ENCODE peak calls at places on chromosomes 1 and 21, in ten cellular contexts. I is kidney, K is IMR-90, D is adipocyte, P is PC-9, B is suprapubic skin, C is esophagus squamous epithelium, W is HAP-1, V is pancreas, M is left ventricle myocardium inferior. Y is an unnamed sample. For H3K9me3, the result is how much of the 10 kb centered on the place peaks cover.

GRCh38 chr1:173149887-173150286 is 57.2 kb downstream of the TNFSF4 start:
- DNase-seq in M (no peak), I (no peak), P (no peak), D (peak), B (no peak), V (no peak), W (no peak), K (peak), C (no peak), Y (no peak)

GRCh38 chr1:235295902-235296350 is 32.1 kb downstream of the ARID4B start:
- DNase-seq in V (no peak), K (peak), P (peak), I (no peak), M (no peak), C (no peak), B (no peak), D (peak), W (no peak), Y (no peak)

GRCh38 chr1:3465091-3465934 is 10.8 kb downstream of the ARHGEF16 start:
- DNase-seq in I (peak), W (no peak), P (no peak), C (no peak), D (no peak), K (no peak), V (peak), B (no peak), M (peak), Y (peak)

GRCh38 chr1:22275626-22276395 is 132.9 kb upstream of the WNT4 start:
- DNase-seq in V (peak), P (peak), I (peak), K (peak), B (no peak), C (no peak), D (peak), M (no peak), W (peak), Y (no peak)

GRCh38 chr1:46527474-46528296 is 23.8 kb downstream of the KNCN start:
- DNase-seq in I (no peak), M (peak), D (peak), V (peak), C (peak), K (peak), W (peak), P (peak), B (peak), Y (no peak)

GRCh38 chr1:8663915-8664331 is 153.5 kb downstream of the RERE start:
- DNase-seq in B (no peak), W (no peak), K (peak), M (no peak), I (no peak), V (no peak), C (no peak), P (no peak), D (no peak), Y (no peak)

GRCh38 chr1:166488327-166488726 is 321.5 kb upstream of the FAM78B start:
- DNase-seq in C (no peak), P (no peak), B (no peak), D (no peak), W (no peak), I (no peak), V (no peak), K (no peak), M (no peak), Y (no peak)

GRCh38 chr1:8464987-8465386 is 147.1 kb downstream of the SLC45A1 start:
- DNase-seq in B (no peak), C (no peak), K (peak), P (no peak), D (no peak), M (no peak), V (no peak), I (no peak), W (no peak), Y (no peak)

GRCh38 chr1:234565132-234565531 is 44.8 kb downstream of the IRF2BP2 start:
- DNase-seq in I (no peak), B (no peak), V (no peak), C (no peak), M (no peak), W (no peak), K (no peak), D (no peak), P (no peak), Y (no peak)

GRCh38 chr1:40989066-40989465 is 9.6 kb downstream of the CTPS1 start:
- DNase-seq in D (no peak), C (no peak), W (no peak), K (no peak), V (no peak), P (no peak), M (no peak), B (no peak), I (no peak), Y (no peak)

GRCh38 chr21:43600642-43601397 is 58.5 kb downstream of the HSF2BP start:
- DNase-seq in I (no peak), K (peak), V (no peak), P (peak), D (peak), C (no peak), M (no peak), B (no peak), W (no peak), Y (no peak)

DNA sequence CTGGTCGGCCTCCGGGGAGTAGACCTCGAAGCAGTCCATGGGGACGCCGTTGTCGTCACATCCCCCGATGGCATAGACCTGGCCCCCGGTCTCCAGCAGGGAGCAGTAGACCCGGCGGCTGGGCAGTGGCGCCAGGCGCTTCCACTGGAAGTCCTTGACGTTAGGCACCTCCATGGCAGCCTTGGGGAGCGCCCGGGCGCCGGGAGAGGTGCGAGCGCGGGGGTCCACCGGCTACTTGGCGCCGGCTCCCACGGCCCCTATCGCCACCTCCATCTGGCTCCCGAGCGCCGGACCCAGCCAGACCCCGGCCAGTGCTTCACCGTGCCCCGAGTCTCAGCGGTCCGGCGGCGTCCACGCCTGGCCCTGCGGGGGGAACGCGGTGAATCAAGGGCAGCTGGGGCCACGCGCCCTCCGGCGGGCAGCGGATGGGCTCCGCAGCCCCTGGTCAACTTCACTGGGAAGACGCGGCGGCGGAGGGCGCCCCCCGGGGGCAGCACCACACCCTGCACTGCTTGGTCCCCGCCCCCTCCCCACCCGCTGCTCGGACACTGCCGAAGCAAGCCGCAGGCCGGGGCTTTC is 13.2 kb downstream of the KLHDC8A start:
- DNase-seq in I (peak), K (no peak), W (peak), M (no peak), B (no peak), P (no peak), C (no peak), D (no peak), V (no peak), Y (no peak)
- H3K4me3 ChIP-seq in I (no peak), K (no peak), W (peak), M (peak), B (peak), P (no peak), C (peak), D (no peak), V (peak), Y (peak)

GRCh38 chr21:21624674-21625073 is 626.5 kb downstream of the NCAM2 start:
- DNase-seq in P (no peak), M (no peak), D (peak), C (no peak), W (no peak), V (no peak), I (no peak), B (no peak), K (peak), Y (no peak)

GRCh38 chr21:21622460-21623234 is 624.4 kb downstream of the NCAM2 start:
- DNase-seq in D (no peak), W (no peak), C (no peak), M (no peak), K (no peak), B (no peak), I (no peak), V (no peak), P (no peak), Y (no peak)
- H3K9me3 ChIP-seq in D (under half), W (under half), C (under half), M (under half), K (under half), B (under half), I (under half), V (under half), P (under half), Y (under half)

GRCh38 chr1:155124503-155125463 is 2.9 kb upstream of the EFNA1 start:
- DNase-seq in D (no peak), K (peak), M (no peak), B (no peak), P (peak), V (no peak), C (no peak), I (peak), W (no peak), Y (peak)

GRCh38 chr1:155126494-155127104 is 1.1 kb upstream of the EFNA1 start:
- DNase-seq in I (peak), K (peak), W (peak), V (peak), B (no peak), M (peak), P (peak), D (peak), C (no peak), Y (peak)

GRCh38 chr1:155127105-155127671 is 488 bp upstream of the EFNA1 start:
- DNase-seq in P (peak), V (peak), B (peak), C (no peak), W (peak), D (peak), M (peak), I (peak), K (peak), Y (peak)

GRCh38 chr1:155125946-155126493 is 1.7 kb upstream of the EFNA1 start:
- DNase-seq in V (peak), P (no peak), D (peak), K (no peak), M (peak), B (peak), C (no peak), W (no peak), I (peak), Y (no peak)

GRCh38 chr1:155125511-155125945 is 2.1 kb upstream of the EFNA1 start:
- DNase-seq in M (no peak), K (no peak), W (no peak), B (no peak), I (peak), V (no peak), D (no peak), P (no peak), C (no peak), Y (peak)
- H3K4me3 ChIP-seq in M (no peak), K (no peak), W (no peak), B (peak), I (no peak), V (no peak), D (no peak), P (no peak), C (no peak), Y (no peak)

GRCh38 chr1:186175588-186175987 is 199.5 kb downstream of the TPR start:
- DNase-seq in B (no peak), C (no peak), W (no peak), D (no peak), K (no peak), V (no peak), P (no peak), I (no peak), M (no peak), Y (no peak)

GRCh38 chr1:186183219-186183618 is 191.8 kb downstream of the TPR start:
- DNase-seq in D (peak), W (no peak), C (no peak), I (no peak), P (peak), V (no peak), K (peak), B (peak), M (no peak), Y (peak)

GRCh38 chr1:186183970-186184628 is 191.0 kb downstream of the TPR start:
- DNase-seq in P (no peak), W (no peak), K (no peak), I (no peak), C (no peak), V (no peak), B (no peak), D (peak), M (no peak), Y (no peak)

GRCh38 chr1:186178426-186179043 is 196.5 kb downstream of the TPR start:
- DNase-seq in D (peak), K (no peak), I (no peak), V (no peak), C (no peak), M (no peak), P (no peak), B (no peak), W (no peak), Y (no peak)
- H3K9me3 ChIP-seq in D (under half), K (under half), I (under half), V (under half), C (under half), M (under half), P (under half), B (under half), W (under half), Y (under half)

GRCh38 chr1:159831696-159832225 is 5.1 kb downstream of the SLAMF8 start:
- DNase-seq in C (no peak), M (no peak), W (no peak), B (no peak), K (no peak), I (no peak), V (no peak), P (no peak), D (no peak), Y (no peak)
- H3K4me3 ChIP-seq in C (no peak), M (no peak), W (no peak), B (no peak), K (no peak), I (no peak), V (no peak), P (no peak), D (no peak), Y (no peak)

GRCh38 chr1:113990541-113990940 is 11.3 kb downstream of the OLFML3 start:
- DNase-seq in C (no peak), I (no peak), W (no peak), P (no peak), V (no peak), B (no peak), D (no peak), M (no peak), K (no peak), Y (no peak)
- H3K9me3 ChIP-seq in C (under half), I (under half), W (under half), P (under half), V (under half), B (under half), D (under half), M (under half), K (under half), Y (under half)

Y was measured in RWPE2.